ENCODE peak calls at places on chromosomes 4 and X, in six cellular contexts. E is IMR-90, T is Peyer's patch, G is ovary, Z is endothelial cell of umbilical vein, L is A549. F is an unnamed sample.

GRCh38 chr4:139108567-139109128 is 68.4 kb downstream of the ELF2 start:
- DNase-seq in E (no peak), T (no peak), G (no peak), Z (no peak), L (no peak), F (no peak)

GRCh38 chr4:158172196-158172557 is 648 bp downstream of the GASK1B start:
- DNase-seq in E (peak; percentile 63), T (no peak), G (no peak), Z (no peak), L (no peak), F (no peak)

GRCh38 chr4:181017038-181017437 is 1226.2 kb upstream of the TENM3 start:
- DNase-seq in E (no peak), T (no peak), G (no peak), Z (no peak), L (no peak), F (no peak)

GRCh38 chr4:73895201-73896177 is 26.3 kb downstream of the CXCL1 start:
- DNase-seq in E (peak; percentile 42), T (no peak), G (no peak), Z (no peak), L (no peak), F (no peak)

GRCh38 chr4:3801521-3801920 is 35.3 kb downstream of the ADRA2C start:
- DNase-seq in E (no peak), T (no peak), G (no peak), Z (no peak), L (no peak), F (no peak)

GRCh38 chr4:119025916-119026661 is 109.5 kb upstream of the MYOZ2 start:
- DNase-seq in E (peak; percentile 93), T (no peak), G (peak; percentile 59), Z (no peak), L (peak; percentile 85), F (peak; percentile 74)

GRCh38 chr4:184408021-184408710 is 66.2 kb downstream of the IRF2 start:
- DNase-seq in E (peak; percentile 92), T (no peak), G (no peak), Z (peak; percentile 21), L (no peak), F (no peak)

GRCh38 chr4:149158852-149159251 is 656.8 kb downstream of the IQCM start:
- DNase-seq in E (peak; percentile 19), T (no peak), G (no peak), Z (no peak), L (no peak), F (no peak)

GRCh38 chrX:40173662-40174593 is 76.2 kb upstream of the BCOR start:
- DNase-seq in E (no peak), T (peak; percentile 56), G (peak; percentile 58), Z (peak; percentile 45), L (no peak), F (no peak)

GRCh38 chr4:147590249-147590920 is 26.8 kb upstream of the TMEM184C start:
- DNase-seq in E (peak; percentile 79), T (peak; percentile 30), G (peak; percentile 79), Z (peak; percentile 70), L (peak; percentile 52), F (no peak)

GRCh38 chrX:39766085-39766726 is 331.6 kb downstream of the BCOR start:
- DNase-seq in E (no peak), T (no peak), G (no peak), Z (no peak), L (no peak), F (no peak)

GRCh38 chr4:8855781-8856245 is 15.8 kb downstream of the HMX1 start:
- DNase-seq in E (no peak), T (no peak), G (no peak), Z (no peak), L (no peak), F (no peak)

GRCh38 chr4:64776820-64777219 is 367.6 kb upstream of the TECRL start:
- DNase-seq in E (no peak), T (no peak), G (no peak), Z (no peak), L (no peak), F (no peak)

GRCh38 chr4:95107635-95108034 is 349.9 kb downstream of the BMPR1B start:
- DNase-seq in E (peak; percentile 64), T (no peak), G (no peak), Z (peak; percentile 59), L (peak; percentile 74), F (no peak)

GRCh38 chrX:30005821-30006220 is 209.5 kb upstream of the MAGEB2 start:
- DNase-seq in E (no peak), T (no peak), G (no peak), Z (no peak), L (no peak), F (no peak)

GRCh38 chr4:45629717-45630116 is 494.1 kb downstream of the GABRG1 start:
- DNase-seq in E (no peak), T (no peak), G (no peak), Z (no peak), L (no peak), F (no peak)

GRCh38 chr4:94152466-94152865 is 55.2 kb upstream of the SMARCAD1 start:
- DNase-seq in E (no peak), T (no peak), G (no peak), Z (no peak), L (no peak), F (no peak)

GRCh38 chr4:184538023-184538599 is 63.8 kb upstream of the IRF2 start:
- DNase-seq in E (peak; percentile 90), T (peak; percentile 80), G (peak; percentile 89), Z (peak; percentile 92), L (peak; percentile 90), F (peak; percentile 82)

GRCh38 chrX:132216283-132216682 is 3.0 kb downstream of the RAP2C start:
- DNase-seq in E (no peak), T (no peak), G (no peak), Z (no peak), L (no peak), F (no peak)

GRCh38 chr4:125489952-125490690 is 175.4 kb downstream of the FAT4 start:
- DNase-seq in E (no peak), T (no peak), G (no peak), Z (no peak), L (no peak), F (no peak)

GRCh38 chrX:55794420-55794819 is 76.9 kb downstream of the RRAGB start:
- DNase-seq in E (no peak), T (no peak), G (no peak), Z (no peak), L (no peak), F (no peak)

GRCh38 chr4:3283916-3284315 is 8.9 kb upstream of the RGS12 start:
- DNase-seq in E (no peak), T (no peak), G (no peak), Z (no peak), L (no peak), F (no peak)

GRCh38 chr4:8690216-8690786 is 97.7 kb downstream of the CPZ start:
- DNase-seq in E (no peak), T (no peak), G (no peak), Z (no peak), L (no peak), F (peak; percentile 1)

GRCh38 chrX:39693298-39693697 is 404.5 kb downstream of the BCOR start:
- DNase-seq in E (no peak), T (no peak), G (no peak), Z (no peak), L (no peak), F (no peak)

GRCh38 chr4:106676173-106676921 is 307.8 kb upstream of the GIMD1 start:
- DNase-seq in E (no peak), T (no peak), G (no peak), Z (no peak), L (no peak), F (no peak)

GRCh38 chrX:78822157-78822683 is 74.7 kb downstream of the LPAR4 start:
- DNase-seq in E (no peak), T (no peak), G (no peak), Z (no peak), L (no peak), F (no peak)
- H3K4me3 ChIP-seq in E (no peak overlapping the region), T (no peak overlapping the region), G (no peak overlapping the region), Z (no peak overlapping the region), L (no peak overlapping the region), F (no peak overlapping the region)

GRCh38 chr4:23878235-23878861 is 11.5 kb downstream of the PPARGC1A start:
- DNase-seq in E (no peak), T (no peak), G (no peak), Z (no peak), L (no peak), F (no peak)
- TF ChIP-seq POLR2A in E (no peak), T (no peak), G (no peak), Z (no peak), L (no peak), F (no peak)

GRCh38 chr4:686371-687040 is 2.4 kb downstream of the SLC49A3 start:
- DNase-seq in E (no peak), T (no peak), G (peak; percentile 23), Z (no peak), L (no peak), F (no peak)

GRCh38 chr4:689498-690122 is 659 bp upstream of the SLC49A3 start:
- DNase-seq in E (no peak), T (no peak), G (no peak), Z (no peak), L (no peak), F (no peak)

GRCh38 chr4:687048-687974 is 1.6 kb downstream of the SLC49A3 start:
- DNase-seq in E (peak; percentile 77), T (peak; percentile 54), G (peak; percentile 44), Z (peak; percentile 45), L (peak; percentile 87), F (peak; percentile 97)

GRCh38 chr4:688695-689497 is at the start of gene SLC49A3:
- DNase-seq in E (no peak), T (no peak), G (peak; percentile 26), Z (no peak), L (no peak), F (no peak)

DNA sequence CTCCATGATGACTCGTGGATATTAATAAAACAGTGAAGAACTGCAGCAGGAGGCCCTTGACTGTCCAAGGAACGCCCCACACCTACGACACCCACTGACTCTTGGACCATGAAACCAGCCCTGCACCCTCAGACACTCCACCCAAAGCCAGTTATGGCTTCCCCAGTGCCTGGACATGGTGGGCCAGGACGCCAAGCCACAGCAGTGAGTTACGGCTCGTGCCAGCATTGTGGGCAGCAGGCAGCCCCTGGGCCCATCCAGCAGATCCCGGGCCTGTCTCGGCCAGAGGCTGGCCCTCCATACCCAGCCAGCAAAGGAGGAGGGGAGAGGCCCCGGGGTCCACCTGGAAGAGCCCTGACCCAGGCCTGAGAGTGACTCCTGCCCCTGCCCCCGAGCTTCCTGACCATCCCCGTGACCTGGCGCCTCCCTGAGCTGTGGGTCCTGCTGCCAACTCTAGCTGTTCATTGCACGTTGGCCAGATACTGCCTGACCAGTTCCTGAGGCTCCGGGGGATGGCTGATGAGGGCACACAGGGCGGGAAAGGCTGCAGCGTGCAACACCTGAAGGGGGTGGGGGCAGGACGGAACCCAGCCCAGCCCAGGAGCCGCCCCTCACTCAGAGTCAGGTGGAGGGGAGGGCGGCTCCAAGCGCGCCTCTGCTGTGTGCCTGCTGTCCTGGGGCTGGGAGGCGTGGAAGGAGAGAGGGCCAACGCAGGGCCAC is 816 bp downstream of the SLC49A3 start:
- DNase-seq in E (no peak), T (no peak), G (peak; percentile 20), Z (no peak), L (no peak), F (peak; percentile 63)
- H3K4me3 ChIP-seq in E (no peak overlapping the region), T (no peak overlapping the region), G (peak overlapping the region; percentile 11), Z (no peak overlapping the region), L (no peak overlapping the region), F (peak overlapping the region; percentile 74)

GRCh38 chr4:14446311-14446710 is 556.0 kb upstream of the CPEB2 start:
- DNase-seq in E (peak; percentile 1), T (no peak), G (no peak), Z (no peak), L (no peak), F (no peak)
- TF ChIP-seq POLR2A in E (no peak), T (no peak), G (no peak), Z (no peak), L (no peak), F (no peak)